ENCODE peak calls at places on chromosomes 12 and 14, in eight cellular contexts. N is lower leg skin, Y is mucosa of descending colon, T is tibial artery, B is fibroblast of villous mesenchyme, U is AG09309, F is neural progenitor cell, P is psoas muscle. G is an unnamed sample.

GRCh38 chr12:62448436-62448835 is 18.2 kb upstream of the MON2 start:
- DNase-seq in T (no peak), B (no peak), U (no peak), N (no peak), F (no peak), P (no peak), Y (no peak), G (no peak)

GRCh38 chr12:117853600-117853999 is 115.2 kb downstream of the KSR2 start:
- DNase-seq in B (no peak), N (no peak), F (no peak), P (no peak), Y (no peak), U (no peak), T (no peak), G (peak)

GRCh38 chr12:15146585-15146984 is 74.6 kb downstream of the RERG start:
- DNase-seq in T (no peak), Y (no peak), F (peak), B (no peak), N (no peak), U (no peak), P (no peak), G (no peak)

GRCh38 chr12:65532744-65533143 is 254.3 kb downstream of the MSRB3 start:
- DNase-seq in Y (no peak), F (no peak), B (peak), P (no peak), U (peak), N (no peak), T (no peak), G (peak)

GRCh38 chr12:70068743-70069142 is 174.5 kb upstream of the CNOT2 start:
- DNase-seq in U (no peak), N (no peak), B (no peak), F (no peak), Y (no peak), T (no peak), P (no peak), G (no peak)

GRCh38 chr14:75826599-75826998 is 155.2 kb downstream of the TGFB3 start:
- DNase-seq in N (no peak), T (no peak), U (no peak), B (peak), P (no peak), F (no peak), Y (no peak), G (peak)

GRCh38 chr14:72644038-72644437 is 249.9 kb downstream of the DPF3 start:
- DNase-seq in U (no peak), N (no peak), B (no peak), P (no peak), Y (no peak), F (no peak), T (no peak), G (no peak)

GRCh38 chr14:106372870-106373657 is 846.7 kb downstream of the TMEM121 start:
- DNase-seq in B (no peak), P (no peak), T (no peak), Y (peak), N (peak), F (no peak), U (no peak), G (peak)

GRCh38 chr14:53808042-53808441 is 148.6 kb downstream of the BMP4 start:
- DNase-seq in P (no peak), B (no peak), T (no peak), U (no peak), N (no peak), Y (no peak), F (no peak), G (no peak)

GRCh38 chr12:65824314-65824563 is at the start of gene HMGA2:
- DNase-seq in U (peak), N (no peak), T (peak), F (no peak), P (peak), B (no peak), Y (peak), G (no peak)

GRCh38 chr12:114916124-114916523 is 232.1 kb upstream of the TBX3 start:
- DNase-seq in F (no peak), T (no peak), Y (no peak), B (peak), P (no peak), N (no peak), U (peak), G (peak)

GRCh38 chr12:55957106-55957859 is 8.6 kb downstream of the PMEL start:
- DNase-seq in T (no peak), U (no peak), F (no peak), Y (peak), N (peak), P (no peak), B (no peak), G (peak)

GRCh38 chr14:78484002-78484401 is 313.8 kb downstream of the NRXN3 start:
- DNase-seq in F (no peak), B (no peak), Y (no peak), U (no peak), N (no peak), P (no peak), T (no peak), G (no peak)

GRCh38 chr12:96078281-96078761 is 42.9 kb upstream of the LTA4H start:
- DNase-seq in P (peak), B (no peak), T (no peak), N (no peak), Y (no peak), U (no peak), F (no peak), G (no peak)

GRCh38 chr12:19969476-19969875 is 398.9 kb upstream of the PDE3A start:
- DNase-seq in Y (no peak), U (no peak), F (no peak), B (no peak), N (no peak), T (no peak), P (no peak), G (no peak)

GRCh38 chr14:61064210-61064609 is 83.2 kb downstream of the SLC38A6 start:
- DNase-seq in N (no peak), P (no peak), Y (no peak), B (no peak), T (no peak), F (no peak), U (no peak), G (no peak)

GRCh38 chr12:45914090-45914489 is 76.3 kb downstream of the SCAF11 start:
- DNase-seq in U (peak), N (no peak), T (no peak), Y (no peak), P (no peak), F (peak), B (peak), G (peak)

GRCh38 chr12:54560374-54560858 is 11.0 kb downstream of the PDE1B start:
- DNase-seq in F (peak), B (peak), N (peak), P (peak), Y (peak), U (peak), T (peak), G (peak)

GRCh38 chr12:128537668-128538067 is 270.7 kb downstream of the TMEM132C start:
- DNase-seq in Y (no peak), P (no peak), T (no peak), F (no peak), U (no peak), B (no peak), N (no peak), G (no peak)

GRCh38 chr12:108665608-108666202 is 32.0 kb upstream of the SELPLG start:
- DNase-seq in F (no peak), N (no peak), Y (no peak), U (no peak), B (no peak), P (no peak), T (no peak), G (no peak)

GRCh38 chr12:120972870-120973543 is 5.3 kb upstream of the HNF1A start:
- DNase-seq in Y (peak), B (no peak), U (no peak), N (no peak), F (peak), P (no peak), T (no peak), G (no peak)

GRCh38 chr12:75623631-75624118 is 112.3 kb upstream of the KRR1 start:
- DNase-seq in U (no peak), P (no peak), T (no peak), B (peak), Y (no peak), N (no peak), F (no peak), G (peak)

GRCh38 chr12:130375888-130376287 is 38.2 kb downstream of the PIWIL1 start:
- DNase-seq in Y (no peak), P (no peak), B (no peak), N (no peak), F (no peak), T (no peak), U (no peak), G (no peak)

GRCh38 chr14:60845523-60845922 is 111.0 kb downstream of the MNAT1 start:
- DNase-seq in N (no peak), U (no peak), Y (no peak), P (no peak), T (no peak), F (no peak), B (no peak), G (no peak)

GRCh38 chr12:121423682-121424631 is 24.0 kb downstream of the RNF34 start:
- DNase-seq in U (no peak), T (no peak), B (no peak), N (no peak), Y (no peak), F (no peak), P (peak), G (no peak)

GRCh38 chr14:73723799-73724621 is 9.8 kb upstream of the PNMA1 start:
- DNase-seq in T (peak), P (peak), B (peak), Y (no peak), F (peak), U (peak), N (peak), G (peak)
- TF ChIP-seq CTCF in T (peak), P (peak), B (no peak), Y (no peak), F (no peak), U (peak), N (no peak), G (peak)

DNA sequence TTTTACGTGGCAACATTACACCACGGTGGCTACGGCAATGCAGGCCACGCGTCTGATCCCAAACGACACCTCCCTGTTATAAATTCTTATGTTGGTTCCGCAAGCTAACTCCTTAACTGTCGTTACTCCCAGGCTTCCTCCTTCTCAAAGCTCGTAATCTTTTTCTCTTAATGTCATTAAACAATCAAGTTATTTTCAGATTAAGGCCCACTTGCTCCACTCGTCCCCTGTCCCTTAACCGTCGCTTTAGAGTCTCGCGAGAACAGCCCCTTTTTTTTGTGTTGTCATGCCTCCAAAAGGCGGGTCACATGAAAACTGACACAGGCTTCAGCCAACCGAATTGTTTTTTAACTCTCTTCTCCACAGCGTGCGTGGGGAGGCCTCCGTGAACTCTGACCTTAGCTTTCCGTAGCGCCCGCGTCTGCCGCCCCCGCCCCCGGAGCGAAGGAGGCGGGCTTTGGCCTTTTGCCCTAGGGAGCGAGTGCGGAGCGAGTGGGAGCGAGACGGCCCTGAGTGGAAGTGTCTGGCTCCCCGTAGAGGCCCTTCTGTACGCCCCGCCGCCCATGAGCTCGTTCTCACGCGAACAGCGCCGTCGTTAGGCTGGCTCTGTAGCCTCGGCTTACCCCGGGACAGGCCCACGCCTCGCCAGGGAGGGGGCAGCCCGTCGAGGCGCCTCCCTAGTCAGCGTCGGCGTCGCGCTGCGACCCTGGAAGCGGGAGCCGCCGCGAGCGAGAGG is at the start of gene CAND1:
- DNase-seq in N (peak), F (peak), B (peak), U (peak), Y (peak), T (peak), P (peak), G (peak)
- TF ChIP-seq CTCF in N (no peak), F (peak), B (peak), U (no peak), Y (no peak), T (no peak), P (peak), G (no peak)

GRCh38 chr12:79737875-79738718 is 47.3 kb upstream of the PAWR start:
- DNase-seq in U (peak), F (peak), P (no peak), N (peak), T (no peak), Y (no peak), B (peak), G (peak)
- TF ChIP-seq CTCF in U (peak), F (peak), P (peak), N (no peak), T (peak), Y (peak), B (peak), G (peak)

DNA sequence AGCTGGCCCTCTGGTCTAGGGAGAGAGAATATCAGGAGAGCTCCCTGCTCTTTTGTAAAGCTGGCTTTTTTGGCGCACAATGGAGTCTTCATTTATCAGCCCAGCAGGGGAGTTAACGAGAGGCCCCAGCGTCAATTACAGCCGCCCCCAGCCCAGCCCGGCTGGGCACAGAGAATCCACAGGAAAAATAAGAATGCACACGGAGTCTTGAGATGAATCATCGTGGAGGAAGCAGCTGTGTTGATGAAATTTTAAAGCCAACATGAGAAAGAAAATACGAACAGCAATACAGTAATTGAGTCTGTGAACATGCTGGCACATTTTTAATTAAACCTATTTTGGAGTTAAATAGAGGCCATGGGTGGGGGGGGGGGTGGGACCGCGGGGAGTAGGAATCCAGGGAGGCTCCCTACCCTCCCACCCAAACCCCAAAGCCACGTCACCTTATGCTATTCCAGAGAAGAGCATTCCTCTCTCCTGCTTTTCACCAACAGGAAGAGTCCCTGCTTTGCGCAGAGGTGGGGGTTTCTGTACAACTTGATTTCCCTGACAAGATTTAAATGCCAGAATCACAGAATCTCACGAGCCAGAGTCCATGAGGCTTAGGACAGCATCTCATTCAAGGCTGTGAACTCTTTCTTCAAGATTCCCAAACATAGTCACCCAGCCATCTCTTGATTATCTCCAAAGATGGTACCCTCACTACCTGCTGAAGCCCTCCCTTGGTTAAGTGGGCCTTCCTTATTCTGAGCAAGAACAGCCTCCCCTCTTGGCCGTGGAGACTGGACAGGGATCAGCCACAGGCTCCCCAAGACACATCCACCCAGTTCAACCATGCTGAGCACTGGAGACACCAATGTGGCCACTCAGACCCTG is 50.2 kb downstream of the CCNK start:
- DNase-seq in P (no peak), N (no peak), U (no peak), F (peak), T (no peak), Y (no peak), B (peak), G (no peak)
- TF ChIP-seq CTCF in P (no peak), N (no peak), U (no peak), F (no peak), T (no peak), Y (no peak), B (no peak), G (no peak)

GRCh38 chr12:119168721-119169120 is 10.0 kb upstream of the HSPB8 start:
- DNase-seq in P (no peak), B (no peak), U (no peak), T (no peak), N (no peak), Y (no peak), F (no peak), G (no peak)
- TF ChIP-seq CTCF in P (no peak), B (no peak), U (no peak), T (no peak), N (no peak), Y (no peak), F (no peak), G (no peak)

DNA sequence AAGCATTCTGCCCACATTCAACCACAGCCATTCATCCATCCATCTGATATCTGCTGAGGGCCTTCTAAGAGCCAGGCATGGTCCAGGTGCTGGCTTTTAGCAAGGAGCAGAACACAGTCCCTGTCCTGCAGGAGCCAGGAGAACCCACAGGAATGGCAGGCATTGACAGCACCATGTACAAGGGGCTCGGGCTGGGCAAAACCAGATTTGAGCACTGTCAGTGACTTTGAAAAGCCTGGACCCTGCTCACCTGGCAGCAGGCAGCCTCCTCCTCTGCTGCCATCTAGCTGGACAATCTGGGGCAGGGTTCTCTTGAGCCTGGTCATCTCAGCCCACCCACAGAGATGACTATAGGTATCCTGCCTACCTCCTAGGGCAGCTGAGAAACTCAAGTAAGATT is 136.9 kb downstream of the ZFP36L1 start:
- DNase-seq in P (no peak), U (no peak), F (peak), N (no peak), T (no peak), B (no peak), Y (no peak), G (peak)
- TF ChIP-seq CTCF in P (no peak), U (peak), F (peak), N (no peak), T (no peak), B (peak), Y (no peak), G (no peak)

G was measured in MCF 10A.